ENCODE peak calls at places on chromosomes 13 and 19, in eight cellular contexts. H is upper lobe of left lung; I is transverse colon; A is aorta; D is naive thymus-derived CD4-positive, alpha-beta T cell; T is WERI-Rb-1; V is mesenchymal stem cell; K is heart right ventricle. J is an unnamed sample.

GRCh38 chr19:13700621-13701020 is 63.7 kb upstream of the MRI1 start:
- DNase-seq in H (no peak), I (no peak), A (no peak), D (no peak), T (no peak), V (no peak), K (no peak), J (no peak)

GRCh38 chr13:100887729-100888151 is 213.1 kb upstream of the TMTC4 start:
- DNase-seq in H (no peak), I (no peak), A (no peak), D (no peak), T (no peak), V (peak; percentile 89), K (no peak), J (no peak)

GRCh38 chr13:76164290-76164689 is 528.2 kb downstream of the LMO7 start:
- DNase-seq in H (no peak), I (no peak), A (no peak), D (no peak), T (no peak), V (peak; percentile 68), K (no peak), J (no peak)

GRCh38 chr19:21604941-21605548 is 99.6 kb downstream of the ZNF429 start:
- DNase-seq in H (no peak), I (no peak), A (no peak), D (no peak), T (peak; percentile 73), V (no peak), K (peak; percentile 47), J (no peak)

GRCh38 chr13:62337109-62337880 is 921.6 kb upstream of the PCDH20 start:
- DNase-seq in H (no peak), I (no peak), A (no peak), D (no peak), T (no peak), V (no peak), K (no peak), J (no peak)

GRCh38 chr19:1247747-1248453 is 483 bp upstream of the MIDN start:
- DNase-seq in H (peak; percentile 87), I (peak; percentile 82), A (peak; percentile 94), D (peak; percentile 63), T (peak; percentile 71), V (peak; percentile 88), K (peak; percentile 86), J (peak; percentile 75)

GRCh38 chr13:31046711-31047279 is 114.3 kb downstream of the TEX26 start:
- DNase-seq in H (peak; percentile 30), I (peak; percentile 50), A (no peak), D (no peak), T (peak; percentile 19), V (peak; percentile 95), K (peak; percentile 16), J (peak; percentile 96)

GRCh38 chr19:7869453-7869909 is 4.7 kb downstream of the PRR36 start:
- DNase-seq in H (peak; percentile 76), I (peak; percentile 79), A (no peak), D (peak; percentile 92), T (no peak), V (peak; percentile 61), K (peak; percentile 30), J (peak; percentile 45)

GRCh38 chr13:114107686-114108081 is 24.7 kb downstream of the RASA3 start:
- DNase-seq in H (peak; percentile 22), I (peak; percentile 8), A (peak; percentile 84), D (no peak), T (peak; percentile 8), V (peak; percentile 84), K (no peak), J (peak; percentile 86)

GRCh38 chr19:18846862-18847515 is 15.2 kb downstream of the UPF1 start:
- DNase-seq in H (peak; percentile 86), I (peak; percentile 80), A (peak; percentile 93), D (peak; percentile 57), T (peak; percentile 75), V (peak; percentile 78), K (peak; percentile 77), J (peak; percentile 81)
- H3K27ac ChIP-seq in H (no peak overlapping the region), I (peak overlapping the region; percentile 78), A (no peak overlapping the region), D (no peak overlapping the region), T (no peak overlapping the region), V (no peak overlapping the region), K (peak overlapping the region; percentile 81), J (no peak overlapping the region)

DNA sequence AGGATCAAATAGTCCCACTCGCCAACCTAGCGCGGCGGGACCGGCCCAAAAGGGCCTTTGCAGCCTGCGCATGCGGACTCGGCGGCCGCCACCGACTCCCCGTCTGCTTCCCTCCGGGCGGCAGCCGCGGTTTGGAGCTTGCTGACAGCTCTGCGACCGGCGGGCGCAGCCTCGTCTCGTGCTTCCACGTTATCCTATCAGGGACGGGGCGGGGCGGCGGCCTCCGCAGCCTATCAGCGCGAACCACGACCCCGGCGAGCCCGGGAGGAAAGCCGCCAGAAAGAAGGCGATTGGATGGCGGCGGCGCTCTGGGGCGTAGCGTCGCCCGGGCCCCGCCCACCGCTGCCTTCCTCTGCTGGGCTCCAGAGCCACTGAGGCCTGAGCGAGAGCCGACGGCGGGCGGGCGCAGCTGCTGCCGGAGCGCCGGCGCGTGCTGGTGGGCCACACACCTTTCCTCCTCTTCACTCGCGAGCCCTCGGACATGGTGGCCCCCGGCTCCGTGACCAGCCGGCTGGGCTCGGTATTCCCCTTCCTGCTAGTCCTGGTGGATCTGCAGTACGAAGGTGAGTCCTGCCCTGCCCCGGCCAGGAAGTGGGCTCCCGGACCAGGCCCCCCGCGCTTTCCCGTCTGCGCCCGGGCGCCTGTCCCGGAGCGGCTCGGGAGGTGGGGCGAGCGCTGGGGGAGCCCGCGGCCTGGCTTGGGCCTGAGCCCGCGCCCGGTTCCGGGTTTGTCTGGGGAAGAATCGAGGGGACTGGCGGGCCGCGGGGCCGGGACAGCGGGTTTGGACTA is at the start of gene DNAJC3:
- DNase-seq in H (peak; percentile 99), I (peak; percentile 99), A (peak; percentile 99), D (peak; percentile 99), T (peak; percentile 100), V (peak; percentile 98), K (peak; percentile 98), J (peak; percentile 97)
- H3K4me3 ChIP-seq in H (peak within 1 kb of the TSS; percentile 93), I (peak within 1 kb of the TSS; percentile 88), A (peak within 1 kb of the TSS; percentile 66), D (peak within 1 kb of the TSS; percentile 88), T (peak within 1 kb of the TSS; percentile 98), V (peak within 1 kb of the TSS; percentile 96), K (peak within 1 kb of the TSS; percentile 94), J (peak within 1 kb of the TSS; percentile 94)

GRCh38 chr19:38718747-38719543 is 25.3 kb downstream of the CAPN12 start:
- DNase-seq in H (no peak), I (no peak), A (peak; percentile 92), D (no peak), T (no peak), V (peak; percentile 39), K (peak; percentile 70), J (peak; percentile 39)
- H3K36me3 ChIP-seq in H (peaks cover 100% of the 10 kb centered on the region), I (peaks cover 52% of the 10 kb centered on the region), A (peaks cover 21% of the 10 kb centered on the region), D (no peaks in the 10 kb centered on the region), T (peaks cover 100% of the 10 kb centered on the region), V (peaks cover 92% of the 10 kb centered on the region), K (peaks cover 94% of the 10 kb centered on the region), J (peaks cover 69% of the 10 kb centered on the region)

DNA sequence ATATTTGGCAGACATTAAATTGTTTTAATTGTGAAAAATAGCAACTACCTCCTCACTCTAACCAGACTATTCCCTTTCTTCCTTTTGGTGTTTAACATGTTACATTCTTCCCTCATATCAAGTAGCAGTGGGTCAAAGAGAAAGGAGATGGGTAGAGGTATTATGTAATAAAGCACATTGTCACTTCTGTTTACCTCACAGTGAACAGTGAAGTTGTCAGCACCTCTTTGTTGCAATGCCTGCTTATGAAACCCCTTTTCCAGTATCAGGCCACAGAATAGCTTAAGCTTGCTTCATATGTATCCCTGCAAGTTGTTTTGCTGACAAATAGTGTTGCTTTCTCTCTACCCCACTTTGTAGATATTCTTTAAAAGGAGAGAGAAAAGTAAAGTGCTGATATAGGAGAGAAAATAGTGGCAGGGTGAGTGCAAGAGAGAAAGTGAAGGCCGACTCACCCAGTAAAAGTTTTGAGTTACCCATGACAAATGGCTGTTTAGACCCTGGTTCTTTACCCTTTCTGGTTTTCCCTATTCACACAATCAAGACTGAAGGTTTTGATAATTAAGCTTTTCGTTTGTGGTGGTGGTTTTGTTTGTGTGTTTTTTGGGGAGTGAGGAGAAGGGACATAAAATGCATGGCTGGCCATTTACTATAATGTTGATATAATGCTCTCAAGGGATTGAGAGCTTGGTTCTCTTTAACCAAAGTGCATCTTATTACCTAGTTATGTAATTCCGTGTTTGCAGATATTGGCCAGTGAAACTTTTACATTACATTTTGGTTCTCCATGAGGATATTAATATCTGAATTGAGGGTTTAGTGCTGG is 3.7 kb downstream of the ITM2B start:
- DNase-seq in H (no peak), I (no peak), A (no peak), D (no peak), T (no peak), V (peak; percentile 66), K (no peak), J (no peak)
- H3K27ac ChIP-seq in H (peak overlapping the region; percentile 100), I (peak overlapping the region; percentile 99), A (no peak overlapping the region), D (peak overlapping the region; percentile 94), T (no peak overlapping the region), V (no peak overlapping the region), K (peak overlapping the region; percentile 36), J (no peak overlapping the region)

GRCh38 chr19:50722248-50723013 is 733 bp upstream of the CLEC11A start:
- DNase-seq in H (no peak), I (no peak), A (no peak), D (no peak), T (peak; percentile 41), V (no peak), K (no peak), J (no peak)
- H3K4me3 ChIP-seq in H (no peak overlapping the region), I (no peak overlapping the region), A (no peak overlapping the region), D (no peak overlapping the region), T (no peak overlapping the region), V (no peak overlapping the region), K (peak overlapping the region; percentile 58), J (no peak overlapping the region)